ENCODE peak calls at places on chromosomes 11 and 22, in four cellular contexts. One of them, this sample, is unnamed.

GRCh38 chr11:120707098-120707497 is 195.6 kb downstream of the GRIK4 start:
- DNase-seq in NCI-H774: no peak
- DNase-seq in anterior cingulate cortex: no peak
- DNase-seq in T-helper 9 cell: no peak
- DNase-seq in this sample: no peak

GRCh38 chr11:3803726-3804510 is 4.4 kb upstream of the PGAP2 start:
- DNase-seq in NCI-H774: no peak
- DNase-seq in anterior cingulate cortex: no peak
- DNase-seq in T-helper 9 cell: no peak
- DNase-seq in this sample: no peak

GRCh38 chr22:47307326-47307725 is 544.9 kb downstream of the TBC1D22A start:
- DNase-seq in NCI-H774: no peak
- DNase-seq in anterior cingulate cortex: no peak
- DNase-seq in T-helper 9 cell: no peak
- DNase-seq in this sample: no peak

GRCh38 chr22:43182118-43182517 is 4.8 kb downstream of the TTLL12 start:
- DNase-seq in NCI-H774: no peak
- DNase-seq in anterior cingulate cortex: no peak
- DNase-seq in T-helper 9 cell: no peak
- DNase-seq in this sample: no peak

GRCh38 chr22:42754658-42755057 is 34.0 kb upstream of the A4GALT start:
- DNase-seq in NCI-H774: no peak
- DNase-seq in anterior cingulate cortex: no peak
- DNase-seq in T-helper 9 cell: no peak
- DNase-seq in this sample: no peak

GRCh38 chr11:123239371-123240150 is 44.5 kb upstream of the CLMP start:
- DNase-seq in NCI-H774: no peak
- DNase-seq in anterior cingulate cortex: no peak
- DNase-seq in T-helper 9 cell: no peak
- DNase-seq in this sample: no peak

GRCh38 chr22:30717331-30717921 is 22.8 kb downstream of the OSBP2 start:
- DNase-seq in NCI-H774: no peak
- DNase-seq in anterior cingulate cortex: no peak
- DNase-seq in T-helper 9 cell: no peak
- DNase-seq in this sample: no peak

GRCh38 chr11:36002196-36002595 is 58.3 kb downstream of the LDLRAD3 start:
- DNase-seq in NCI-H774: no peak
- DNase-seq in anterior cingulate cortex: peak; percentile 3
- DNase-seq in T-helper 9 cell: no peak
- DNase-seq in this sample: peak; percentile 61

GRCh38 chr11:111586305-111586915 is 15.8 kb upstream of the SIK2 start:
- DNase-seq in NCI-H774: peak; percentile 21
- DNase-seq in anterior cingulate cortex: no peak
- DNase-seq in T-helper 9 cell: peak; percentile 39
- DNase-seq in this sample: no peak

GRCh38 chr22:46198274-46198673 is 47.9 kb downstream of the PPARA start:
- DNase-seq in NCI-H774: no peak
- DNase-seq in anterior cingulate cortex: no peak
- DNase-seq in T-helper 9 cell: no peak
- DNase-seq in this sample: no peak

GRCh38 chr22:23074451-23074850 is 4.1 kb downstream of the GNAZ start:
- DNase-seq in NCI-H774: no peak
- DNase-seq in anterior cingulate cortex: no peak
- DNase-seq in T-helper 9 cell: no peak
- DNase-seq in this sample: no peak

GRCh38 chr11:12792590-12792989 is 118.4 kb downstream of the TEAD1 start:
- DNase-seq in NCI-H774: no peak
- DNase-seq in anterior cingulate cortex: no peak
- DNase-seq in T-helper 9 cell: no peak
- DNase-seq in this sample: no peak

GRCh38 chr22:35032571-35032970 is 33.4 kb upstream of the ISX start:
- DNase-seq in NCI-H774: no peak
- DNase-seq in anterior cingulate cortex: no peak
- DNase-seq in T-helper 9 cell: no peak
- DNase-seq in this sample: no peak

GRCh38 chr11:32839308-32839707 is 9.6 kb downstream of the PRRG4 start:
- DNase-seq in NCI-H774: no peak
- DNase-seq in anterior cingulate cortex: no peak
- DNase-seq in T-helper 9 cell: no peak
- DNase-seq in this sample: no peak

GRCh38 chr22:45238431-45239377 is 2.0 kb downstream of the KIAA0930 start:
- DNase-seq in NCI-H774: no peak
- DNase-seq in anterior cingulate cortex: no peak
- DNase-seq in T-helper 9 cell: no peak
- DNase-seq in this sample: no peak

GRCh38 chr11:67308031-67308866 is 4.9 kb downstream of the SSH3 start:
- DNase-seq in NCI-H774: no peak
- DNase-seq in anterior cingulate cortex: no peak
- DNase-seq in T-helper 9 cell: no peak
- DNase-seq in this sample: no peak

GRCh38 chr11:59141673-59142460 is 789 bp upstream of the FAM111A start:
- DNase-seq in NCI-H774: no peak
- DNase-seq in anterior cingulate cortex: no peak
- DNase-seq in T-helper 9 cell: no peak
- DNase-seq in this sample: no peak

GRCh38 chr11:130775306-130776043 is 140.8 kb downstream of the SNX19 start:
- DNase-seq in NCI-H774: no peak
- DNase-seq in anterior cingulate cortex: no peak
- DNase-seq in T-helper 9 cell: no peak
- DNase-seq in this sample: no peak

GRCh38 chr11:904380-904779 is 6.2 kb downstream of the CHID1 start:
- DNase-seq in NCI-H774: no peak
- DNase-seq in anterior cingulate cortex: no peak
- DNase-seq in T-helper 9 cell: no peak
- DNase-seq in this sample: no peak

GRCh38 chr11:134004406-134005197 is 47.8 kb upstream of the IGSF9B start:
- DNase-seq in NCI-H774: no peak
- DNase-seq in anterior cingulate cortex: no peak
- DNase-seq in T-helper 9 cell: no peak
- DNase-seq in this sample: peak; percentile 19

GRCh38 chr11:12842933-12843636 is 166.0 kb upstream of the RASSF10 start:
- DNase-seq in NCI-H774: peak; percentile 81
- DNase-seq in anterior cingulate cortex: no peak
- DNase-seq in T-helper 9 cell: no peak
- DNase-seq in this sample: no peak

GRCh38 chr11:15988693-15989231 is 367.6 kb downstream of the SOX6 start:
- DNase-seq in NCI-H774: no peak
- DNase-seq in anterior cingulate cortex: no peak
- DNase-seq in T-helper 9 cell: no peak
- DNase-seq in this sample: no peak

GRCh38 chr11:62889484-62890437 is 9.1 kb downstream of the SLC3A2 start:
- DNase-seq in NCI-H774: no peak
- DNase-seq in anterior cingulate cortex: no peak
- DNase-seq in T-helper 9 cell: no peak
- DNase-seq in this sample: no peak

GRCh38 chr11:8033312-8033715 is 46.2 kb downstream of the EIF3F start:
- DNase-seq in NCI-H774: peak; percentile 12
- DNase-seq in anterior cingulate cortex: peak; percentile 52
- DNase-seq in T-helper 9 cell: peak; percentile 37
- DNase-seq in this sample: peak; percentile 26

GRCh38 chr11:31397239-31397834 is 27.7 kb downstream of the DNAJC24 start:
- DNase-seq in NCI-H774: peak; percentile 10
- DNase-seq in anterior cingulate cortex: no peak
- DNase-seq in T-helper 9 cell: no peak
- DNase-seq in this sample: no peak

GRCh38 chr11:117817213-117818035 is 7.1 kb downstream of the FXYD2 start:
- DNase-seq in NCI-H774: peak; percentile 70
- DNase-seq in anterior cingulate cortex: peak; percentile 58
- DNase-seq in T-helper 9 cell: peak; percentile 83
- DNase-seq in this sample: peak; percentile 73

GRCh38 chr11:57131080-57131790 is 50.5 kb upstream of the LRRC55 start:
- DNase-seq in NCI-H774: peak; percentile 31
- DNase-seq in anterior cingulate cortex: no peak
- DNase-seq in T-helper 9 cell: no peak
- DNase-seq in this sample: no peak

GRCh38 chr11:2812371-2812991 is 73.1 kb downstream of the CDKN1C start:
- DNase-seq in NCI-H774: no peak
- DNase-seq in anterior cingulate cortex: no peak
- DNase-seq in T-helper 9 cell: no peak
- DNase-seq in this sample: no peak

GRCh38 chr11:12800032-12800671 is 125.9 kb downstream of the TEAD1 start:
- DNase-seq in NCI-H774: peak; percentile 79
- DNase-seq in anterior cingulate cortex: no peak
- DNase-seq in T-helper 9 cell: no peak
- DNase-seq in this sample: no peak

GRCh38 chr11:81585534-81585933 is 1148.1 kb downstream of the FAM181B start:
- DNase-seq in NCI-H774: no peak
- DNase-seq in anterior cingulate cortex: no peak
- DNase-seq in T-helper 9 cell: no peak
- DNase-seq in this sample: no peak

GRCh38 chr11:94322501-94322900 is 18.1 kb downstream of the IZUMO1R start:
- DNase-seq in NCI-H774: no peak
- DNase-seq in anterior cingulate cortex: no peak
- DNase-seq in T-helper 9 cell: no peak
- DNase-seq in this sample: no peak

GRCh38 chr22:39871008-39871798 is 22.4 kb downstream of the ENTHD1 start:
- DNase-seq in NCI-H774: peak; percentile 1
- DNase-seq in anterior cingulate cortex: no peak
- DNase-seq in T-helper 9 cell: no peak
- DNase-seq in this sample: no peak

GRCh38 chr22:31340360-31340759 is 5.8 kb downstream of the PATZ1 start:
- DNase-seq in NCI-H774: no peak
- DNase-seq in anterior cingulate cortex: no peak
- DNase-seq in T-helper 9 cell: no peak
- DNase-seq in this sample: no peak

GRCh38 chr11:133719532-133720235 is 125.6 kb downstream of the SPATA19 start:
- DNase-seq in NCI-H774: no peak
- DNase-seq in anterior cingulate cortex: no peak
- DNase-seq in T-helper 9 cell: no peak
- DNase-seq in this sample: no peak

GRCh38 chr22:23067023-23067650 is 3.2 kb upstream of the GNAZ start:
- DNase-seq in NCI-H774: no peak
- DNase-seq in anterior cingulate cortex: no peak
- DNase-seq in T-helper 9 cell: no peak
- DNase-seq in this sample: no peak

GRCh38 chr11:7418916-7419315 is 66.4 kb upstream of the OLFML1 start:
- DNase-seq in NCI-H774: no peak
- DNase-seq in anterior cingulate cortex: no peak
- DNase-seq in T-helper 9 cell: no peak
- DNase-seq in this sample: no peak

GRCh38 chr11:122180435-122180834 is 64.4 kb upstream of the BLID start:
- DNase-seq in NCI-H774: no peak
- DNase-seq in anterior cingulate cortex: no peak
- DNase-seq in T-helper 9 cell: no peak
- DNase-seq in this sample: no peak

This sample was measured in substantia nigra.